ENCODE peak calls at places on chromosomes 6 and 20, in four cellular contexts. O, H, G and Q are unnamed samples.

GRCh38 chr20:45407783-45408645 is at the start of gene DBNDD2:
- DNase-seq in G (no peak), O (no peak), H (no peak), Q (peak)

GRCh38 chr20:46640536-46641311 is 10.5 kb downstream of the SLC13A3 start:
- DNase-seq in G (no peak), H (peak), O (no peak), Q (no peak)

GRCh38 chr6:23797041-23797440 is 329.0 kb upstream of the NRSN1 start:
- DNase-seq in G (no peak), O (no peak), H (no peak), Q (no peak)

GRCh38 chr6:11357285-11357684 is 124.8 kb upstream of the NEDD9 start:
- DNase-seq in H (peak), G (no peak), O (no peak), Q (no peak)

GRCh38 chr20:53805895-53806384 is 212.3 kb upstream of the ZNF217 start:
- DNase-seq in G (no peak), H (no peak), O (peak), Q (no peak)

GRCh38 chr20:58555078-58555765 is 40.0 kb upstream of the APCDD1L start:
- DNase-seq in O (peak), G (no peak), H (no peak), Q (no peak)

GRCh38 chr6:112029045-112029822 is 24.7 kb upstream of the CCN6 start:
- DNase-seq in H (peak), O (peak), G (peak), Q (no peak)

GRCh38 chr6:159999240-159999671 is 30.4 kb downstream of the IGF2R start:
- DNase-seq in O (no peak), G (no peak), H (no peak), Q (no peak)

GRCh38 chr20:37734228-37734980 is 40.6 kb downstream of the CTNNBL1 start:
- DNase-seq in G (peak), O (no peak), H (no peak), Q (no peak)

GRCh38 chr6:134537146-134537555 is 219.2 kb upstream of the SGK1 start:
- DNase-seq in G (no peak), O (peak), H (no peak), Q (no peak)

GRCh38 chr6:3337521-3338350 is 79.0 kb downstream of the PSMG4 start:
- DNase-seq in H (no peak), O (no peak), G (no peak), Q (no peak)

GRCh38 chr6:148935705-148936306 is 189.0 kb downstream of the UST start:
- DNase-seq in O (no peak), H (no peak), G (no peak), Q (no peak)

GRCh38 chr6:31728767-31729514 is at the start of gene DDAH2:
- DNase-seq in H (no peak), G (no peak), O (no peak), Q (no peak)

GRCh38 chr6:118685823-118686449 is 34.5 kb upstream of the CEP85L start:
- DNase-seq in G (no peak), O (no peak), H (no peak), Q (no peak)

GRCh38 chr6:9020001-9020400 is 584.7 kb upstream of the SLC35B3 start:
- DNase-seq in O (no peak), H (no peak), G (no peak), Q (no peak)

GRCh38 chr6:12064125-12064524 is 52.0 kb downstream of the HIVEP1 start:
- DNase-seq in O (no peak), H (no peak), G (no peak), Q (no peak)

GRCh38 chr6:47093169-47093568 is 51.0 kb upstream of the ADGRF1 start:
- DNase-seq in O (no peak), G (no peak), H (peak), Q (no peak)

GRCh38 chr20:16476032-16476431 is 97.2 kb downstream of the KIF16B start:
- DNase-seq in O (peak), H (peak), G (peak), Q (no peak)

GRCh38 chr20:32476684-32477593 is 108.2 kb downstream of the NOL4L start:
- DNase-seq in G (no peak), H (no peak), O (no peak), Q (no peak)

GRCh38 chr6:12328701-12329100 is 38.5 kb downstream of the EDN1 start:
- DNase-seq in H (no peak), G (no peak), O (peak), Q (no peak)

GRCh38 chr20:60762386-60762785 is 489.7 kb upstream of the CDH4 start:
- DNase-seq in O (no peak), H (no peak), G (no peak), Q (no peak)

GRCh38 chr6:52227495-52227894 is 16.8 kb downstream of the IL17F start:
- DNase-seq in O (no peak), H (no peak), G (no peak), Q (no peak)

GRCh38 chr6:142913036-142913510 is 31.9 kb downstream of the HIVEP2 start:
- DNase-seq in O (no peak), H (no peak), G (no peak), Q (no peak)